ENCODE peak calls at places on chromosomes 4 and X, in five cellular contexts. J is testis, N is osteoblast, D is AG04450, K is right cardiac atrium. Q is an unnamed sample.
A peak's percentile ranks its signal among the peaks of the same experiment; 100 is the strongest.

GRCh38 chr4:19009886-19010285 is 988.3 kb upstream of the LCORL start:
- DNase-seq in J (no peak), N (no peak), D (no peak), K (no peak), Q (no peak)

GRCh38 chrX:31580726-31581125 is 508.9 kb upstream of the FTHL17 start:
- DNase-seq in J (no peak), N (peak; percentile 8), D (no peak), K (no peak), Q (no peak)

GRCh38 chr4:94338681-94339351 is 3.8 kb downstream of the HPGDS start:
- DNase-seq in J (no peak), N (peak; percentile 31), D (no peak), K (no peak), Q (no peak)

GRCh38 chrX:119549327-119550016 is 15.7 kb downstream of the STEEP1 start:
- DNase-seq in J (no peak), N (no peak), D (no peak), K (no peak), Q (no peak)

GRCh38 chr4:84956014-84956413 is 10.5 kb downstream of the WDFY3 start:
- DNase-seq in J (no peak), N (no peak), D (no peak), K (no peak), Q (no peak)

GRCh38 chr4:47494124-47494430 is 9.0 kb downstream of the ATP10D start:
- DNase-seq in J (no peak), N (no peak), D (no peak), K (no peak), Q (no peak)

GRCh38 chrX:24426340-24426913 is 38.7 kb upstream of the PDK3 start:
- DNase-seq in J (no peak), N (no peak), D (no peak), K (no peak), Q (peak; percentile 74)

GRCh38 chrX:68043713-68044438 is 389.4 kb downstream of the OPHN1 start:
- DNase-seq in J (no peak), N (no peak), D (no peak), K (no peak), Q (no peak)

GRCh38 chr4:184684491-184685189 is 35.1 kb downstream of the PRIMPOL start:
- DNase-seq in J (no peak), N (no peak), D (no peak), K (no peak), Q (no peak)

GRCh38 chrX:112641449-112641848 is 38.3 kb downstream of the LHFPL1 start:
- DNase-seq in J (no peak), N (peak; percentile 55), D (no peak), K (no peak), Q (no peak)

GRCh38 chrX:51407520-51408409 is 75.1 kb downstream of the NUDT10 start:
- DNase-seq in J (no peak), N (peak; percentile 30), D (no peak), K (peak; percentile 49), Q (no peak)

GRCh38 chr4:2935762-2936743 is 27.2 kb downstream of the NOP14 start:
- DNase-seq in J (peak; percentile 11), N (peak; percentile 88), D (no peak), K (no peak), Q (peak; percentile 81)

GRCh38 chr4:2937986-2938385 is 25.2 kb downstream of the NOP14 start:
- DNase-seq in J (peak; percentile 12), N (peak; percentile 25), D (no peak), K (no peak), Q (no peak)

GRCh38 chr4:2937146-2937857 is 25.9 kb downstream of the NOP14 start:
- DNase-seq in J (peak; percentile 17), N (peak; percentile 91), D (no peak), K (no peak), Q (peak; percentile 95)

GRCh38 chr4:2934813-2935761 is 28.1 kb downstream of the NOP14 start:
- DNase-seq in J (peak; percentile 97), N (peak; percentile 100), D (peak; percentile 47), K (peak; percentile 98), Q (peak; percentile 71)

DNA sequence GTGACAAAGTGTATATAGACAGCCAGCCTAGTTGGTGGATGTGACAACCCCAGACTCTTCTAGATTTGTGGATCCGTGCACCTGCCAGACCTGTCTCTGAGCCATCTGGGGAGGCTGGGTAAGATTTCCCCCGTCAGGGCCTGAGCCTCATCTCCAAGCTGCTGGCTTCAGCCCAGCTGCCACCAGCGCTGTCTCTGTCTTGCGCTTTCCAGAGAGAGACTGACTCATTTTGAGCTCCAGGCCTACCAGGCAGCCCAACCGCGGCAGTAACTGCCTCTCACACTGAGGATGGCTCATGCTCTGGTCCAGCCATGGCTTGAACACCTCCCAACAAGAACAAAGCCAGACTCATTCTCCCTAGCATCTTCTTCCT is 26.4 kb downstream of the NOP14 start:
- DNase-seq in J (peak; percentile 15), N (peak; percentile 97), D (no peak), K (no peak), Q (peak; percentile 89)
- H3K27ac ChIP-seq in J (no peak overlapping the region), N (peak overlapping the region; percentile 94), D (no peak overlapping the region), K (no peak overlapping the region), Q (peak overlapping the region; percentile 100)

DNA sequence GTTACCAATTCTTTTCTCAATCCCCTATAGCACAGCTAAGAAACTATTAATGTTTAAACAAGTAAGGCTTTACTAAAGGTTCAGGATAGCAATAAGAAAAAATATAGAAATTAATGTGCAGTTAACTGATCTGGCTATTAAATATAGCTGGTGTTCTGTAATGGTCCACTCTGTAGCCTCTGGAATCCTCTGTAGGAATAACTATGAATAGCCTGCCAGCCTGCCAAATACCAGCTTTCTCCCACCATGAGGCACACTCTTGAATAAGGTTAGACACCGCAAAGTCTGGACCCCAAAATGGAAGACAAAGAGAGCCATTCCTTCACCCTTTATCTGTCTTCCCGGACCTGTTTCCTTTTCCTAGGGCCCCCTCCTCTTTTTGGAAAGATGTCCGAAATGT is 30.6 kb downstream of the CEP44 start:
- DNase-seq in J (no peak), N (no peak), D (no peak), K (no peak), Q (no peak)
- H3K27ac ChIP-seq in J (no peak overlapping the region), N (no peak overlapping the region), D (no peak overlapping the region), K (no peak overlapping the region), Q (peak overlapping the region; percentile 3)

GRCh38 chr4:159639924-159640323 is 537.0 kb downstream of the RAPGEF2 start:
- DNase-seq in J (no peak), N (no peak), D (no peak), K (no peak), Q (no peak)
- H3K27ac ChIP-seq in J (no peak overlapping the region), N (no peak overlapping the region), D (no peak overlapping the region), K (no peak overlapping the region), Q (no peak overlapping the region)

DNA sequence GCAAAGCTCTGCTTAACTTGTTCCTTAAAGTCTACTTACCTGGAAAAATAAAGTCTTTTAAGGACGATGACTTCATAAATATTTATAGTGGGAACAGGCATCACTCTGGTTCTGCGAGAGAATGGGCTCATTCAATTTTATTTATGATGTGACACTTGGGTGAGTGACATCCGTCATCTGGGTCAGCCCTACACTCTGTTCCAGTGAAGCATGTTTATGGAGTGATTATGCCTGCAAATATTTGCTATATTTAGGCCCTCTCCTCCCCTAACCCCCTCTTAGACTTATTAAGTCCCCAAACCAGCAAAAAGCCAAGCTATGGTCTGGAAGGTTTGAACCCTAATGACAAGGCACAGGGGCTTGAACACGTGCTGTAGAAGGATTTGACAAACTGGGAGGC is 55.8 kb downstream of the C4orf51 start:
- DNase-seq in J (no peak), N (no peak), D (no peak), K (no peak), Q (no peak)
- H3K27ac ChIP-seq in J (no peak overlapping the region), N (peak overlapping the region; percentile 99), D (peak overlapping the region; percentile 100), K (peak overlapping the region; percentile 90), Q (peak overlapping the region; percentile 95)

GRCh38 chrX:136783159-136783558 is 2.4 kb upstream of the ARHGEF6 start:
- DNase-seq in J (no peak), N (no peak), D (no peak), K (no peak), Q (peak; percentile 1)

GRCh38 chrX:136779346-136779781 is 1.4 kb downstream of the ARHGEF6 start:
- DNase-seq in J (no peak), N (no peak), D (no peak), K (no peak), Q (no peak)

GRCh38 chrX:136780241-136780640 is 491 bp downstream of the ARHGEF6 start:
- DNase-seq in J (no peak), N (no peak), D (no peak), K (no peak), Q (no peak)

GRCh38 chrX:136780738-136781137 is at the start of gene ARHGEF6:
- DNase-seq in J (peak; percentile 15), N (no peak), D (no peak), K (no peak), Q (no peak)

DNA sequence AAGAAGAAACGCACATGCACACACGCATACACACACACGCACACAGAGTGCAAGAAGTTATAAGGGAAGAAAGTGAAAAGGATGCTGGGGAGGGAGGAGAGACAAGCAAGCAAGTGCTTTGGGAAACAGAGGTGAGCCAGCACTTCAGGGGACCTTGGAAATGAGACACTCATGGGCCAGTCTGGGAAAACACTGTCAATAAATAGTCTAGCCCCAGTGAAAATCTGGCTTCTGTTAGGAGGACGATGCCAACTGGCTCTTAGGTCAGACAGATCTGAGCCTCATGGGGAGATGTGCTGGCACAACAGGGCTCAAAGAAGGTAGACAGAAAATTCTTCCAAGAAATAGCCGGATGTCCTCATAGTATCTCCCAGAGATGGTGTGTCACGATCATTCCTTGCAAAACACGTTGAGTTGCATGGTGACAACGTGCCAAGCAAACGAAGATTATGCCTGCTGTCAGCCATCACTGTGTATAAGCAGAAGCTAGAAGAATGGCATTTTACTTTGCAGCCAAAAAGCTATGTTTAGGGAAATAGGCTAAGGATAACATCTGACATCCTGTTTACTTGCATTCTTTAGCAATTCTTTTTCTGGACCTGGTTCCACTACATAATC is 557 bp upstream of the ARHGEF6 start:
- DNase-seq in J (no peak), N (no peak), D (no peak), K (no peak), Q (no peak)
- H3K27ac ChIP-seq in J (no peak overlapping the region), N (no peak overlapping the region), D (peak overlapping the region; percentile 21), K (peak overlapping the region; percentile 52), Q (no peak overlapping the region)

GRCh38 chr4:176436500-176436973 is 116.8 kb downstream of the SPCS3 start:
- DNase-seq in J (no peak), N (no peak), D (peak; percentile 46), K (no peak), Q (peak; percentile 79)

GRCh38 chr4:176437756-176438155 is 118.0 kb downstream of the SPCS3 start:
- DNase-seq in J (no peak), N (no peak), D (no peak), K (no peak), Q (no peak)

GRCh38 chr4:176441594-176441993 is 121.8 kb downstream of the SPCS3 start:
- DNase-seq in J (no peak), N (no peak), D (no peak), K (no peak), Q (no peak)

GRCh38 chr4:176438401-176438800 is 118.6 kb downstream of the SPCS3 start:
- DNase-seq in J (no peak), N (no peak), D (no peak), K (no peak), Q (no peak)

DNA sequence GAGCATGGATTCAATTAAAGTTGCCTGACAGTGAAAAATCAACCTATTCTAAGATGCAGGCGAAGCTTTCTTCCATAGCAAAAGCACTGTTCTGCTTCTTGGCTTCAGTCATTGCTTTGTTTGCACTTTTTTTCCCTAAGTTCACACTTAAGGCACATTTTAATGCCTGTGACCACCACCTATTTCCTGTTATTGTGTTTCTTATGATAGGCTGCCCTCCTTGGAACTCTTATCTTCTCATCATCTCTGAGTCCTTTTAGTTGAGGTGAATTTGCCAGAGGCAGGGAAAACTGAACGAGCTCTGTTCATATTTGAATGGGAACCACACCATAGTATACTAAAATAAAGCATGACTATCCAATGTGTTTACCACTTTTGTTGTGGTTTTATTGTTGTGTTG is 119.8 kb downstream of the SPCS3 start:
- DNase-seq in J (no peak), N (no peak), D (no peak), K (no peak), Q (no peak)
- H3K27ac ChIP-seq in J (no peak overlapping the region), N (no peak overlapping the region), D (no peak overlapping the region), K (no peak overlapping the region), Q (no peak overlapping the region)

Q was measured in epithelial cell of prostate.